ENCODE peak calls at places on chromosome X, in four cellular contexts. L is AG10803, E is iPS-NIHi11, S is cortex of kidney. U is an unnamed sample.

GRCh38 chrX:1748408-1748807 is 133.5 kb downstream of the ASMT start:
- DNase-seq in L (no peak), E (no peak), S (no peak), U (no peak)

GRCh38 chrX:119398974-119399771 is at the start of gene SLC25A43:
- DNase-seq in L (peak; percentile 26), E (peak; percentile 71), S (no peak), U (no peak)

GRCh38 chrX:9842541-9842940 is 56.3 kb downstream of the SHROOM2 start:
- DNase-seq in L (no peak), E (peak; percentile 23), S (no peak), U (peak; percentile 35)

GRCh38 chrX:105882581-105883275 is 60.4 kb downstream of the NRK start:
- DNase-seq in L (no peak), E (no peak), S (no peak), U (no peak)

GRCh38 chrX:153968754-153969124 is 2.9 kb downstream of the HCFC1 start:
- DNase-seq in L (no peak), E (no peak), S (no peak), U (no peak)

GRCh38 chrX:154313147-154313546 is 17.6 kb downstream of the TKTL1 start:
- DNase-seq in L (no peak), E (no peak), S (no peak), U (no peak)

GRCh38 chrX:119667111-119667928 is 25.6 kb downstream of the SEPTIN6 start:
- DNase-seq in L (no peak), E (peak; percentile 22), S (no peak), U (no peak)

GRCh38 chrX:30735839-30736238 is 82.6 kb downstream of the GK start:
- DNase-seq in L (peak; percentile 51), E (peak; percentile 46), S (no peak), U (peak; percentile 38)

GRCh38 chrX:153572601-153573000 is 26.3 kb downstream of the CCNQ start:
- DNase-seq in L (no peak), E (no peak), S (no peak), U (no peak)

GRCh38 chrX:46433892-46434291 is 111.3 kb downstream of the ZNF674 start:
- DNase-seq in L (peak; percentile 31), E (no peak), S (no peak), U (no peak)

GRCh38 chrX:151488677-151489076 is 74.8 kb upstream of the PASD1 start:
- DNase-seq in L (no peak), E (peak; percentile 31), S (no peak), U (peak; percentile 0)

GRCh38 chrX:54422168-54422567 is 18.0 kb upstream of the TSR2 start:
- DNase-seq in L (no peak), E (no peak), S (no peak), U (no peak)

GRCh38 chrX:150049647-150050046 is 111.4 kb upstream of the EOLA2 start:
- DNase-seq in L (peak; percentile 67), E (no peak), S (no peak), U (no peak)

GRCh38 chrX:66498672-66499296 is 140.1 kb downstream of the EDA2R start:
- DNase-seq in L (no peak), E (no peak), S (no peak), U (no peak)

GRCh38 chrX:54484666-54485065 is 11.4 kb downstream of the FGD1 start:
- DNase-seq in L (peak; percentile 30), E (no peak), S (peak; percentile 1), U (no peak)

GRCh38 chrX:32530802-32531403 is 680.4 kb downstream of the DMD start:
- DNase-seq in L (peak; percentile 14), E (no peak), S (no peak), U (peak; percentile 20)

GRCh38 chrX:19350831-19351447 is 7.2 kb downstream of the PDHA1 start:
- DNase-seq in L (no peak), E (no peak), S (no peak), U (no peak)

GRCh38 chrX:70129811-70130210 is 3.4 kb upstream of the IGBP1 start:
- DNase-seq in L (peak; percentile 1), E (no peak), S (no peak), U (peak; percentile 8)

GRCh38 chrX:103847174-103847870 is 15.3 kb upstream of the RAB9B start:
- DNase-seq in L (peak; percentile 44), E (no peak), S (no peak), U (peak; percentile 23)

GRCh38 chrX:68751372-68751771 is 77.4 kb upstream of the EFNB1 start:
- DNase-seq in L (no peak), E (no peak), S (no peak), U (no peak)

GRCh38 chrX:74537011-74537390 is 77.4 kb downstream of the RLIM start:
- DNase-seq in L (no peak), E (no peak), S (no peak), U (no peak)

GRCh38 chrX:3950373-3950772 is 236.9 kb upstream of the PRKX start:
- DNase-seq in L (no peak), E (no peak), S (no peak), U (peak; percentile 63)

GRCh38 chrX:25524150-25524549 is 508.4 kb upstream of the ARX start:
- DNase-seq in L (peak; percentile 1), E (no peak), S (no peak), U (peak; percentile 72)

GRCh38 chrX:4240541-4241194 is 527.2 kb upstream of the PRKX start:
- DNase-seq in L (no peak), E (no peak), S (no peak), U (no peak)

GRCh38 chrX:103376118-103376978 is at the start of gene BEX3:
- DNase-seq in L (peak; percentile 41), E (peak; percentile 73), S (no peak), U (no peak)

GRCh38 chrX:11416600-11416999 is 123.4 kb downstream of the AMELX start:
- DNase-seq in L (no peak), E (no peak), S (no peak), U (peak; percentile 40)

GRCh38 chrX:151724563-151725337 is 8.9 kb downstream of the FATE1 start:
- DNase-seq in L (no peak), E (no peak), S (no peak), U (no peak)

GRCh38 chrX:52082578-52082977 is 13.6 kb upstream of the MAGED4B start:
- DNase-seq in L (peak; percentile 37), E (no peak), S (no peak), U (no peak)

U was measured in renal cortical epithelial cell.